ENCODE peak calls at places on chromosomes 2 and 18, in seven cellular contexts. N is MM.1S, S is GM23338, K is K562, B is neural progenitor cell, W is GM23248, Y is DND-41. P is an unnamed sample.

GRCh38 chr2:234806818-234807217 is 145.0 kb upstream of the SH3BP4 start:
- DNase-seq in N (no peak), S (no peak), K (no peak), B (no peak), W (no peak), Y (no peak), P (no peak)

GRCh38 chr18:8871484-8871883 is 166.1 kb downstream of the MTCL1 start:
- DNase-seq in N (no peak), S (no peak), K (no peak), B (no peak), W (peak; percentile 67), Y (no peak), P (no peak)

GRCh38 chr2:214874694-214875093 is 65.2 kb upstream of the BARD1 start:
- DNase-seq in N (no peak), S (no peak), K (no peak), B (no peak), W (no peak), Y (no peak), P (no peak)

GRCh38 chr18:489244-490023 is 11.1 kb downstream of the COLEC12 start:
- DNase-seq in N (no peak), S (no peak), K (no peak), B (no peak), W (peak; percentile 89), Y (no peak), P (no peak)

GRCh38 chr18:25097119-25098114 is 254.5 kb downstream of the ZNF521 start:
- DNase-seq in N (no peak), S (no peak), K (no peak), B (no peak), W (no peak), Y (no peak), P (no peak)

GRCh38 chr18:72859088-72859487 is 8.7 kb downstream of the NETO1 start:
- DNase-seq in N (no peak), S (no peak), K (no peak), B (no peak), W (no peak), Y (no peak), P (no peak)

GRCh38 chr2:166593403-166593802 is 99.4 kb upstream of the SCN7A start:
- DNase-seq in N (no peak), S (no peak), K (no peak), B (no peak), W (peak; percentile 84), Y (no peak), P (no peak)

GRCh38 chr2:234289789-234290188 is 207.1 kb downstream of the ARL4C start:
- DNase-seq in N (peak; percentile 48), S (no peak), K (no peak), B (no peak), W (peak; percentile 92), Y (peak; percentile 66), P (no peak)

GRCh38 chr18:10798727-10799435 is 273.1 kb downstream of the NAPG start:
- DNase-seq in N (peak; percentile 17), S (peak; percentile 18), K (peak; percentile 22), B (no peak), W (peak; percentile 10), Y (no peak), P (no peak)

GRCh38 chr2:224596289-224596688 is 11.1 kb upstream of the CUL3 start:
- DNase-seq in N (no peak), S (no peak), K (no peak), B (no peak), W (no peak), Y (no peak), P (no peak)

GRCh38 chr2:46145017-46145416 is 152.2 kb upstream of the EPAS1 start:
- DNase-seq in N (no peak), S (no peak), K (no peak), B (no peak), W (no peak), Y (no peak), P (no peak)

GRCh38 chr2:215171826-215172225 is 33.4 kb upstream of the ABCA12 start:
- DNase-seq in N (no peak), S (no peak), K (no peak), B (no peak), W (no peak), Y (no peak), P (no peak)

GRCh38 chr2:240922982-240923537 is 16.9 kb downstream of the CROCC2 start:
- DNase-seq in N (no peak), S (no peak), K (no peak), B (no peak), W (no peak), Y (no peak), P (peak; percentile 71)

GRCh38 chr18:519019-519879 is 18.7 kb upstream of the COLEC12 start:
- DNase-seq in N (no peak), S (no peak), K (no peak), B (no peak), W (peak; percentile 45), Y (no peak), P (no peak)

DNA sequence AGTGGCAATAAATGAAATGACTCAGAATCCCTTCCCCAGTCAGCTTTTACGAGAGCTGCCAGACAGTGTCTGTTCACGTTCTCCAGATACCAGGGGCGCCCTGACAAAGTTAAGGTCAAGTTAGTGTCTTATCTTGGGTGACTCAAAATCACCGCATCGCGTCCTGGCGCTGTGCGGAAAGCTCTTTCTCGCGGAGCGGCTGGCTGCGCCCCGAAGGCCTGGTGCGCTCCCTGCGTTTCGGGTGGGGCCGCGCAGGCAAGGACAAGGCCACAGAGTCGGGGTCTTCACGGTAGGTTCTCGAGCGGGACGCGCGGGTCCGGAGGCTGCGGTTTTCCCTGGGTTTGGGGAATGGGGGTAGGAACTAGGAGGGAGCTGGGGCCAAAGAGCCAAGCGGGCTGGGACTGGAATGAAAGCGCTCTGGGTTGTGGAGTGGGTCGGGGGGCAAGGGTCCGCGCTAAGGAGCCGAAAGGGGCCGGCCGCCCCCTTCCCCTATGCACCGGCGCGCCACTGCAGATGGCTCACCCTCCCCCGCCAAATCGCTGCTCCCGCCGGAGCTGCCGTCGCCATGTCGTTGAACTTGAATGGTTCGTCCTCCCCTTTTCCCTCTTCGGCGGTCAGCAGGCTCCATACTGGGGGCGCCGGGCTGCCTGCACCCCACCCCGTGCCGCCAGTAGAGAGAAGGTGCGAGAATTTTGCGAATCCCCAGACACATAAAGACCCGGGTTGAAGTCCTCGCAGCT is 2.6 kb upstream of the HOXD11 start:
- DNase-seq in N (no peak), S (peak; percentile 55), K (no peak), B (no peak), W (peak; percentile 85), Y (no peak), P (peak; percentile 84)
- TF ChIP-seq EZH2 in N (no peak), S (peak; percentile 92), K (no peak), B (peak; percentile 98), W (no peak), Y (no peak), P (no peak)

DNA sequence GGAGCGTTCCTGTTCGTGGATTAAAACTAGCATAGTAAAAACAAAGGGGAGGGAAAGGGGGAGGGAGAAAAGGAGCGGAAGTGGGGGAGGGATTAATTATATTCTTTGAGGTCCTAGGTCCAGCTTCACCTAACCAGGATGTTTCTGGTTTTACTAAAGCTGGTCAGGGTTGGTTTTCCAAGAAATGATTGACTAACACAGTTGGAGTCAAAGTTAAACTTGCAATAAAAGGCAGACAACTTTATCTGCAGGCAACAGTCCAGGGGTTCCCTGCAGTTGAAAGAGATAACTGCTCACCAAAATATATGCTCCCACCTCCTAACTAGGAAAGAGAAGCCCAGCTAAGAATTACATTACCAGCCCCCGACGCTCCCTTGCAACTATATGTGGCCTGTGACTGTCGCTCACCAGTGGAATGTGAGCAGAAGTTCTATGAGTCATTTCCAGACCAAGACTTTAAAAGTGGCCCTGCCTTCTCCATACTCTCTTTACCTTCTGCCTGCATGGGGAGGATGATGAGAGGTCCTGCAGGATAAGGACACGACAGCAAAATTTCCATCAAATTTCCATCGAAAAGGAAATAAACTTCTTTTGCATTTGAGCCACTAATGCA is 140.0 kb upstream of the PKDCC start:
- DNase-seq in N (no peak), S (no peak), K (peak; percentile 32), B (no peak), W (peak; percentile 62), Y (no peak), P (peak; percentile 12)
- H3K4me3 ChIP-seq in N (no peak overlapping the region), S (no peak overlapping the region), K (no peak overlapping the region), B (no peak overlapping the region), W (no peak overlapping the region), Y (no peak overlapping the region), P (no peak overlapping the region)

DNA sequence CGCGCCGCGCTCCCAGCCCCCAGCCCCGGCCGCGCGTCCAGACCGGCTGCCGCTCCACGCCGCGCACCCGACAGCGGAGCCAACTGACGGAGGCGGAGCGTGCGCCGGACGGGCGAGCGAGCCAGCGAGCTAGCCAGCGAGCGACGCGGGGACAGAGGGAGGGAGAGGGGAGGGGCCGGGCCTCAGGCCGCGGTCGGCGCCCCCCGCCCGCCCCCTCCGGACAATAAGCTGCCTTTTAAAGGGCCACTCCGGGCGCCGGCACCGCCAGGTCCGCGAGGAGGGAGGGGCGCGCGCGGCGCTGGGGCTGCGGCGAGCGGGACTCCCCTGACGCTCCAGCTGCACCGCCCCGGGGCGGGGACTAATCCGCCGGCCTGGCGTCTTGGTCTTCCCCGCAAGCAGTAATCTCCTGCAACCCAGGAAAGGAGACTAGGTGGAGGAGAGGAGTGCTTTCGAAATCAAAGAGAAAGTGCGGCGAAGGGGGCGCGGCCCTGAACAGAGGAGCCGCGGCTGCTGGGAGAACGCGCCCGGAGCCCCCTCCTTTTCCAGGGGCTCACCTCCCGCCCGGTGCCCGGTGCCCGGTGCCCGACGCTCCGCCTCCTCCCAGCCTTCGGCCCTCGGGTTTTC is at the start of gene BIN1:
- DNase-seq in N (peak; percentile 91), S (peak; percentile 90), K (peak; percentile 64), B (peak; percentile 97), W (peak; percentile 92), Y (peak; percentile 82), P (peak; percentile 91)
- TF ChIP-seq EZH2 in N (no peak), S (no peak), K (no peak), B (peak; percentile 34), W (no peak), Y (no peak), P (no peak)

GRCh38 chr18:31255953-31256352 is 62.0 kb upstream of the DSG1 start:
- DNase-seq in N (no peak), S (no peak), K (no peak), B (no peak), W (no peak), Y (no peak), P (no peak)
- H3K4me3 ChIP-seq in N (no peak overlapping the region), S (no peak overlapping the region), K (no peak overlapping the region), B (no peak overlapping the region), W (no peak overlapping the region), Y (no peak overlapping the region), P (no peak overlapping the region)

DNA sequence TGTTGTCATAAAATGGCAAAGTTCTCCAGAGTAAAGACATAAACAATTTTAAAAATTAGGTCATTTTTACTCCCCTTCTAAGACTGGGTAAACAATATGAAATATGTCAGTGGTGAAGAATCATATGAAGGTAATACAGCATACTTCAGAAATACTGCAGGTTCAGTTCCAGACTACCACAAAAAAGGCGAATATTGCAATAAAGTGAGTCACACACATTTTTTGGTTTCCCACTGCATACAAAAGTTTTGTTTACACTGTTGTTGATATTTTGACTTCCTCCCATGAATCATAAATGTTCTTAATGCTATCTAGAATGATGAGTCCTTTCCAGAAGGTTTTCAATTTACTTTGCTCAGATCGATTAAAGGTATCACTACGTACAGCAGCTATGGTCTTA is 73.5 kb downstream of the SMC6 start:
- DNase-seq in N (no peak), S (no peak), K (no peak), B (no peak), W (peak; percentile 6), Y (no peak), P (no peak)
- TF ChIP-seq EZH2 in N (no peak), S (no peak), K (no peak), B (no peak), W (no peak), Y (no peak), P (no peak)